ENCODE peak calls at places on chromosomes 2 and 18, in seven cellular contexts. One of them, this sample, is unnamed.

GRCh38 chr18:36152781-36153180 is 23.1 kb downstream of the ELP2 start:
- DNase-seq in activated T-helper 1 cell treated with Interleukin-2 at 50 U/mL for 16 hours: no peak
- DNase-seq in NB4: no peak
- DNase-seq in stimulated activated CD8-positive, alpha-beta memory T cell treated with anti-CD3 and anti-CD28 coated beads, Interleukin-15, amount 100 ng/mL, for 24 hours: no peak
- DNase-seq in fibroblast of the conjunctiva: no peak
- DNase-seq in neural progenitor cell: no peak
- DNase-seq in CD8-positive, alpha-beta memory T cell: no peak
- DNase-seq in this sample: no peak

GRCh38 chr2:115161531-115162453 is 719.4 kb downstream of the DPP10 start:
- DNase-seq in CD8-positive, alpha-beta memory T cell: no peak
- DNase-seq in NB4: no peak
- DNase-seq in neural progenitor cell: peak
- DNase-seq in fibroblast of the conjunctiva: no peak
- DNase-seq in stimulated activated CD8-positive, alpha-beta memory T cell treated with anti-CD3 and anti-CD28 coated beads, Interleukin-15, amount 100 ng/mL, for 24 hours: no peak
- DNase-seq in activated T-helper 1 cell treated with Interleukin-2 at 50 U/mL for 16 hours: no peak
- DNase-seq in this sample: peak

GRCh38 chr2:45237850-45238542 is 228.7 kb upstream of the SIX2 start:
- DNase-seq in CD8-positive, alpha-beta memory T cell: no peak
- DNase-seq in fibroblast of the conjunctiva: peak
- DNase-seq in neural progenitor cell: no peak
- DNase-seq in stimulated activated CD8-positive, alpha-beta memory T cell treated with anti-CD3 and anti-CD28 coated beads, Interleukin-15, amount 100 ng/mL, for 24 hours: no peak
- DNase-seq in NB4: peak
- DNase-seq in activated T-helper 1 cell treated with Interleukin-2 at 50 U/mL for 16 hours: no peak
- DNase-seq in this sample: no peak

GRCh38 chr2:71467180-71467815 is 13.9 kb downstream of the DYSF start:
- DNase-seq in NB4: no peak
- DNase-seq in neural progenitor cell: no peak
- DNase-seq in CD8-positive, alpha-beta memory T cell: no peak
- DNase-seq in fibroblast of the conjunctiva: no peak
- DNase-seq in activated T-helper 1 cell treated with Interleukin-2 at 50 U/mL for 16 hours: no peak
- DNase-seq in stimulated activated CD8-positive, alpha-beta memory T cell treated with anti-CD3 and anti-CD28 coated beads, Interleukin-15, amount 100 ng/mL, for 24 hours: no peak
- DNase-seq in this sample: no peak

GRCh38 chr2:224927671-224928173 is 114.5 kb downstream of the DOCK10 start:
- DNase-seq in stimulated activated CD8-positive, alpha-beta memory T cell treated with anti-CD3 and anti-CD28 coated beads, Interleukin-15, amount 100 ng/mL, for 24 hours: no peak
- DNase-seq in neural progenitor cell: no peak
- DNase-seq in fibroblast of the conjunctiva: no peak
- DNase-seq in CD8-positive, alpha-beta memory T cell: peak
- DNase-seq in NB4: peak
- DNase-seq in activated T-helper 1 cell treated with Interleukin-2 at 50 U/mL for 16 hours: peak
- DNase-seq in this sample: no peak

GRCh38 chr2:36425771-36426340 is 70.3 kb downstream of the CRIM1 start:
- DNase-seq in fibroblast of the conjunctiva: no peak
- DNase-seq in CD8-positive, alpha-beta memory T cell: no peak
- DNase-seq in activated T-helper 1 cell treated with Interleukin-2 at 50 U/mL for 16 hours: no peak
- DNase-seq in neural progenitor cell: no peak
- DNase-seq in stimulated activated CD8-positive, alpha-beta memory T cell treated with anti-CD3 and anti-CD28 coated beads, Interleukin-15, amount 100 ng/mL, for 24 hours: no peak
- DNase-seq in NB4: no peak
- DNase-seq in this sample: no peak

GRCh38 chr2:187294043-187294442 is 154.0 kb downstream of the CALCRL start:
- DNase-seq in stimulated activated CD8-positive, alpha-beta memory T cell treated with anti-CD3 and anti-CD28 coated beads, Interleukin-15, amount 100 ng/mL, for 24 hours: no peak
- DNase-seq in CD8-positive, alpha-beta memory T cell: no peak
- DNase-seq in fibroblast of the conjunctiva: no peak
- DNase-seq in NB4: no peak
- DNase-seq in neural progenitor cell: no peak
- DNase-seq in activated T-helper 1 cell treated with Interleukin-2 at 50 U/mL for 16 hours: no peak
- DNase-seq in this sample: no peak

GRCh38 chr2:128308889-128309288 is 9.8 kb downstream of the HS6ST1 start:
- DNase-seq in activated T-helper 1 cell treated with Interleukin-2 at 50 U/mL for 16 hours: no peak
- DNase-seq in CD8-positive, alpha-beta memory T cell: no peak
- DNase-seq in neural progenitor cell: no peak
- DNase-seq in fibroblast of the conjunctiva: no peak
- DNase-seq in stimulated activated CD8-positive, alpha-beta memory T cell treated with anti-CD3 and anti-CD28 coated beads, Interleukin-15, amount 100 ng/mL, for 24 hours: no peak
- DNase-seq in NB4: no peak
- DNase-seq in this sample: no peak

GRCh38 chr18:14174706-14175085 is 42.5 kb upstream of the ZNF519 start:
- DNase-seq in NB4: no peak
- DNase-seq in stimulated activated CD8-positive, alpha-beta memory T cell treated with anti-CD3 and anti-CD28 coated beads, Interleukin-15, amount 100 ng/mL, for 24 hours: no peak
- DNase-seq in activated T-helper 1 cell treated with Interleukin-2 at 50 U/mL for 16 hours: no peak
- DNase-seq in fibroblast of the conjunctiva: no peak
- DNase-seq in neural progenitor cell: no peak
- DNase-seq in CD8-positive, alpha-beta memory T cell: peak
- DNase-seq in this sample: no peak

GRCh38 chr2:25257032-25257455 is 84.7 kb downstream of the DNMT3A start:
- DNase-seq in neural progenitor cell: peak
- DNase-seq in CD8-positive, alpha-beta memory T cell: no peak
- DNase-seq in activated T-helper 1 cell treated with Interleukin-2 at 50 U/mL for 16 hours: no peak
- DNase-seq in stimulated activated CD8-positive, alpha-beta memory T cell treated with anti-CD3 and anti-CD28 coated beads, Interleukin-15, amount 100 ng/mL, for 24 hours: no peak
- DNase-seq in NB4: no peak
- DNase-seq in fibroblast of the conjunctiva: peak
- DNase-seq in this sample: peak

This sample was measured in GM23338.